ENCODE peak calls at places on chromosomes 1 and 21, in seven cellular contexts. One of them, this sample, is unnamed.

GRCh38 chr1:152167835-152168534 is 9.0 kb upstream of the RPTN start:
- DNase-seq in upper lobe of right lung: no peak
- DNase-seq in thoracic aorta: no peak
- DNase-seq in endothelial cell of umbilical vein: no peak
- DNase-seq in cardiac muscle cell: peak; percentile 90
- DNase-seq in IMR-90: peak; percentile 8
- DNase-seq in adrenal gland: peak; percentile 26
- DNase-seq in this sample: no peak

GRCh38 chr21:14120091-14120734 is 90.5 kb downstream of the LIPI start:
- DNase-seq in thoracic aorta: no peak
- DNase-seq in adrenal gland: no peak
- DNase-seq in cardiac muscle cell: no peak
- DNase-seq in upper lobe of right lung: no peak
- DNase-seq in endothelial cell of umbilical vein: no peak
- DNase-seq in IMR-90: peak; percentile 8
- DNase-seq in this sample: no peak

GRCh38 chr1:116472431-116472961 is 98.3 kb downstream of the CD58 start:
- DNase-seq in cardiac muscle cell: peak; percentile 36
- DNase-seq in endothelial cell of umbilical vein: peak; percentile 55
- DNase-seq in adrenal gland: no peak
- DNase-seq in IMR-90: peak; percentile 24
- DNase-seq in thoracic aorta: no peak
- DNase-seq in upper lobe of right lung: no peak
- DNase-seq in this sample: no peak

GRCh38 chr1:167805041-167805556 is 83.3 kb downstream of the MPZL1 start:
- DNase-seq in upper lobe of right lung: no peak
- DNase-seq in cardiac muscle cell: no peak
- DNase-seq in IMR-90: no peak
- DNase-seq in endothelial cell of umbilical vein: no peak
- DNase-seq in thoracic aorta: no peak
- DNase-seq in adrenal gland: no peak
- DNase-seq in this sample: no peak

GRCh38 chr1:185350027-185350442 is 33.0 kb upstream of the IVNS1ABP start:
- DNase-seq in IMR-90: no peak
- DNase-seq in adrenal gland: no peak
- DNase-seq in thoracic aorta: no peak
- DNase-seq in cardiac muscle cell: no peak
- DNase-seq in endothelial cell of umbilical vein: no peak
- DNase-seq in upper lobe of right lung: no peak
- DNase-seq in this sample: no peak

GRCh38 chr1:40530735-40531380 is 579 bp upstream of the ZNF684 start:
- DNase-seq in upper lobe of right lung: no peak
- DNase-seq in thoracic aorta: no peak
- DNase-seq in IMR-90: peak; percentile 23
- DNase-seq in endothelial cell of umbilical vein: no peak
- DNase-seq in adrenal gland: no peak
- DNase-seq in cardiac muscle cell: peak; percentile 58
- DNase-seq in this sample: no peak

GRCh38 chr1:155307247-155307740 is 1.4 kb upstream of the FDPS start:
- DNase-seq in cardiac muscle cell: peak; percentile 66
- DNase-seq in IMR-90: peak; percentile 61
- DNase-seq in endothelial cell of umbilical vein: peak; percentile 50
- DNase-seq in adrenal gland: peak; percentile 58
- DNase-seq in upper lobe of right lung: no peak
- DNase-seq in thoracic aorta: no peak
- DNase-seq in this sample: no peak

GRCh38 chr1:82219841-82220240 is 419.1 kb downstream of the ADGRL2 start:
- DNase-seq in endothelial cell of umbilical vein: no peak
- DNase-seq in thoracic aorta: no peak
- DNase-seq in adrenal gland: no peak
- DNase-seq in cardiac muscle cell: no peak
- DNase-seq in upper lobe of right lung: no peak
- DNase-seq in IMR-90: no peak
- DNase-seq in this sample: no peak

GRCh38 chr21:24046816-24047443 is 1560.4 kb downstream of the MRPL39 start:
- DNase-seq in cardiac muscle cell: no peak
- DNase-seq in upper lobe of right lung: no peak
- DNase-seq in adrenal gland: no peak
- DNase-seq in thoracic aorta: no peak
- DNase-seq in endothelial cell of umbilical vein: peak; percentile 49
- DNase-seq in IMR-90: no peak
- DNase-seq in this sample: no peak

GRCh38 chr21:39503138-39503762 is 51.5 kb downstream of the SH3BGR start:
- DNase-seq in upper lobe of right lung: no peak
- DNase-seq in IMR-90: no peak
- DNase-seq in cardiac muscle cell: no peak
- DNase-seq in endothelial cell of umbilical vein: no peak
- DNase-seq in adrenal gland: no peak
- DNase-seq in thoracic aorta: no peak
- DNase-seq in this sample: no peak

GRCh38 chr1:65332821-65333220 is 23.5 kb downstream of the DNAJC6 start:
- DNase-seq in adrenal gland: no peak
- DNase-seq in IMR-90: no peak
- DNase-seq in endothelial cell of umbilical vein: no peak
- DNase-seq in upper lobe of right lung: no peak
- DNase-seq in thoracic aorta: no peak
- DNase-seq in cardiac muscle cell: no peak
- DNase-seq in this sample: no peak

GRCh38 chr1:66346057-66346795 is 187.7 kb upstream of the SGIP1 start:
- DNase-seq in IMR-90: no peak
- DNase-seq in adrenal gland: no peak
- DNase-seq in cardiac muscle cell: no peak
- DNase-seq in thoracic aorta: no peak
- DNase-seq in endothelial cell of umbilical vein: no peak
- DNase-seq in upper lobe of right lung: no peak
- DNase-seq in this sample: no peak

GRCh38 chr1:223731076-223731770 is 18.9 kb downstream of the CAPN2 start:
- DNase-seq in cardiac muscle cell: peak; percentile 86
- DNase-seq in upper lobe of right lung: peak; percentile 87
- DNase-seq in thoracic aorta: peak; percentile 62
- DNase-seq in IMR-90: peak; percentile 78
- DNase-seq in endothelial cell of umbilical vein: peak; percentile 81
- DNase-seq in adrenal gland: peak; percentile 72
- DNase-seq in this sample: peak; percentile 77

GRCh38 chr1:244862354-244862698 is 2.0 kb downstream of the HNRNPU start:
- DNase-seq in upper lobe of right lung: no peak
- DNase-seq in IMR-90: no peak
- DNase-seq in cardiac muscle cell: peak; percentile 15
- DNase-seq in endothelial cell of umbilical vein: no peak
- DNase-seq in thoracic aorta: no peak
- DNase-seq in adrenal gland: no peak
- DNase-seq in this sample: no peak

GRCh38 chr1:17853241-17853640 is 98.1 kb downstream of the ACTL8 start:
- DNase-seq in endothelial cell of umbilical vein: no peak
- DNase-seq in upper lobe of right lung: no peak
- DNase-seq in IMR-90: no peak
- DNase-seq in thoracic aorta: no peak
- DNase-seq in cardiac muscle cell: no peak
- DNase-seq in adrenal gland: no peak
- DNase-seq in this sample: no peak

GRCh38 chr1:78408830-78409229 is 81.9 kb upstream of the PTGFR start:
- DNase-seq in upper lobe of right lung: no peak
- DNase-seq in adrenal gland: no peak
- DNase-seq in IMR-90: peak; percentile 30
- DNase-seq in thoracic aorta: no peak
- DNase-seq in cardiac muscle cell: no peak
- DNase-seq in endothelial cell of umbilical vein: no peak
- DNase-seq in this sample: no peak

GRCh38 chr1:53075761-53076163 is 13.7 kb downstream of the PODN start:
- DNase-seq in cardiac muscle cell: no peak
- DNase-seq in thoracic aorta: no peak
- DNase-seq in IMR-90: no peak
- DNase-seq in adrenal gland: no peak
- DNase-seq in endothelial cell of umbilical vein: no peak
- DNase-seq in upper lobe of right lung: peak; percentile 60
- DNase-seq in this sample: no peak

GRCh38 chr1:226862900-226863299 is 7.5 kb upstream of the PSEN2 start:
- DNase-seq in endothelial cell of umbilical vein: no peak
- DNase-seq in cardiac muscle cell: peak; percentile 69
- DNase-seq in adrenal gland: no peak
- DNase-seq in IMR-90: peak; percentile 73
- DNase-seq in upper lobe of right lung: no peak
- DNase-seq in thoracic aorta: no peak
- DNase-seq in this sample: no peak

GRCh38 chr1:214404571-214405213 is 123.7 kb downstream of the SMYD2 start:
- DNase-seq in adrenal gland: no peak
- DNase-seq in cardiac muscle cell: peak; percentile 30
- DNase-seq in upper lobe of right lung: no peak
- DNase-seq in IMR-90: peak; percentile 75
- DNase-seq in thoracic aorta: no peak
- DNase-seq in endothelial cell of umbilical vein: peak; percentile 90
- DNase-seq in this sample: no peak

GRCh38 chr1:185376288-185376687 is 59.2 kb upstream of the IVNS1ABP start:
- DNase-seq in endothelial cell of umbilical vein: no peak
- DNase-seq in cardiac muscle cell: no peak
- DNase-seq in adrenal gland: no peak
- DNase-seq in upper lobe of right lung: no peak
- DNase-seq in thoracic aorta: no peak
- DNase-seq in IMR-90: no peak
- DNase-seq in this sample: no peak

GRCh38 chr1:2495546-2495945 is 19.5 kb downstream of the PLCH2 start:
- DNase-seq in thoracic aorta: no peak
- DNase-seq in cardiac muscle cell: no peak
- DNase-seq in upper lobe of right lung: no peak
- DNase-seq in endothelial cell of umbilical vein: no peak
- DNase-seq in adrenal gland: no peak
- DNase-seq in IMR-90: no peak
- DNase-seq in this sample: no peak

GRCh38 chr1:32702599-32703478 is at the start of gene SYNC:
- DNase-seq in cardiac muscle cell: peak; percentile 72
- DNase-seq in thoracic aorta: peak; percentile 38
- DNase-seq in adrenal gland: no peak
- DNase-seq in endothelial cell of umbilical vein: no peak
- DNase-seq in upper lobe of right lung: peak; percentile 88
- DNase-seq in IMR-90: peak; percentile 78
- DNase-seq in this sample: peak; percentile 77

GRCh38 chr1:11929849-11930248 is 3.6 kb upstream of the KIAA2013 start:
- DNase-seq in IMR-90: peak; percentile 71
- DNase-seq in endothelial cell of umbilical vein: peak; percentile 38
- DNase-seq in adrenal gland: peak; percentile 58
- DNase-seq in cardiac muscle cell: peak; percentile 89
- DNase-seq in upper lobe of right lung: no peak
- DNase-seq in thoracic aorta: peak; percentile 42
- DNase-seq in this sample: peak; percentile 76

GRCh38 chr1:1063945-1064831 is 9.9 kb downstream of the RNF223 start:
- DNase-seq in thoracic aorta: no peak
- DNase-seq in IMR-90: peak; percentile 94
- DNase-seq in adrenal gland: peak; percentile 48
- DNase-seq in upper lobe of right lung: peak; percentile 84
- DNase-seq in cardiac muscle cell: peak; percentile 78
- DNase-seq in endothelial cell of umbilical vein: peak; percentile 82
- DNase-seq in this sample: peak; percentile 35

GRCh38 chr1:178953538-178954207 is 72.0 kb upstream of the FAM20B start:
- DNase-seq in upper lobe of right lung: no peak
- DNase-seq in IMR-90: no peak
- DNase-seq in adrenal gland: no peak
- DNase-seq in thoracic aorta: no peak
- DNase-seq in endothelial cell of umbilical vein: no peak
- DNase-seq in cardiac muscle cell: no peak
- DNase-seq in this sample: no peak

GRCh38 chr21:28587748-28588147 is 404.9 kb downstream of the LTN1 start:
- DNase-seq in adrenal gland: no peak
- DNase-seq in IMR-90: peak; percentile 24
- DNase-seq in endothelial cell of umbilical vein: no peak
- DNase-seq in cardiac muscle cell: no peak
- DNase-seq in upper lobe of right lung: no peak
- DNase-seq in thoracic aorta: no peak
- DNase-seq in this sample: no peak

GRCh38 chr1:230122361-230123279 is 55.6 kb downstream of the GALNT2 start:
- DNase-seq in adrenal gland: no peak
- DNase-seq in upper lobe of right lung: no peak
- DNase-seq in endothelial cell of umbilical vein: no peak
- DNase-seq in thoracic aorta: no peak
- DNase-seq in cardiac muscle cell: no peak
- DNase-seq in IMR-90: no peak
- DNase-seq in this sample: no peak
- H3K4me1 ChIP-seq in adrenal gland: peaks cover 14% of the 10 kb centered on the region
- H3K4me1 ChIP-seq in upper lobe of right lung: peaks cover 7% of the 10 kb centered on the region
- H3K4me1 ChIP-seq in endothelial cell of umbilical vein: no peaks in the 10 kb centered on the region
- H3K4me1 ChIP-seq in thoracic aorta: peaks cover 24% of the 10 kb centered on the region
- H3K4me1 ChIP-seq in cardiac muscle cell: peaks cover 51% of the 10 kb centered on the region
- H3K4me1 ChIP-seq in IMR-90: peaks cover 26% of the 10 kb centered on the region
- H3K4me1 ChIP-seq in this sample: peaks cover 5% of the 10 kb centered on the region

DNA sequence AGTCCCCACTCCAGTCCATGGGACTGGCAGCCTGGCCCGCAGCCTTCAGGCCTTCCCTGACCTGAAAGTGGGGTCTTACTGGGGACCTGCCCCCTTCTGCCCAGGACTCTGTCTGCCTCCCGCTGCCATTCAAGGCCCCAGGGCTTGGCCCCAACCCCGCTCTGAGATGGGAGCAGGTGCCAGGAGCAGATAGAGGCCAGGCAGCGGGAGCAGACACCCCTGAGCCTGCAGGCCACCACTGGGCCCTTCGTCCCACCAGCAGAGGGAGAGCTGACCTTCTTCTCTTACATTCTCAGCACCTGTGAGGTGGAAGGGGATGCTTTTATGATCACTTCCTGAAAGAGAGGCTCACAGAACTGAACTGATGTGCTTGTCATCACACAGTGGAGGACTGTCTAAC is 62.2 kb upstream of the TINAGL1 start:
- DNase-seq in IMR-90: no peak
- DNase-seq in adrenal gland: no peak
- DNase-seq in upper lobe of right lung: no peak
- DNase-seq in thoracic aorta: no peak
- DNase-seq in endothelial cell of umbilical vein: no peak
- DNase-seq in cardiac muscle cell: no peak
- DNase-seq in this sample: no peak
- TF ChIP-seq CTCF in IMR-90: no peak
- TF ChIP-seq CTCF in adrenal gland: no peak
- TF ChIP-seq CTCF in upper lobe of right lung: no peak
- TF ChIP-seq CTCF in thoracic aorta: no peak
- TF ChIP-seq CTCF in endothelial cell of umbilical vein: no peak
- TF ChIP-seq CTCF in cardiac muscle cell: no peak
- TF ChIP-seq CTCF in this sample: no peak

DNA sequence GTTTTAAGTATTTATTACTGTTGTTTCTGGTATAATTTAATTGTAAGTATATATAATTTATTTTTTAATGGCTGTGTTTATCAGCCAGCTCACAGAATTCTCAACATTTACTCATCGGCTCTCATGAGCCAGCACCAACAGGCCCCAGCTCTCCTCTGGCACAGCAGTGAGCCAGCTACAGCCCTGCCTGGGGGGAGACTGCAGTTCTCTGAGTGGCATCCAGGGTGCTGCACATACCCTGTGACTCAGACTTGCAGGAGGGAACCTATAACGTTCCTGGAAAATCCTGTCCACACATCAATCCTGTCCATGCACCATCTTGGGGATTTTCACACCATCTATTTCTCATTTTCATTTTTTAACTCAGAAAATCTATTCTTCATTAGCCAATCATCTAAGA is 36.5 kb downstream of the FHAD1 start:
- DNase-seq in endothelial cell of umbilical vein: no peak
- DNase-seq in thoracic aorta: no peak
- DNase-seq in IMR-90: peak; percentile 59
- DNase-seq in adrenal gland: peak; percentile 69
- DNase-seq in cardiac muscle cell: no peak
- DNase-seq in upper lobe of right lung: no peak
- DNase-seq in this sample: peak; percentile 30
- H3K4me3 ChIP-seq in endothelial cell of umbilical vein: no peak overlapping the region
- H3K4me3 ChIP-seq in thoracic aorta: no peak overlapping the region
- H3K4me3 ChIP-seq in IMR-90: no peak overlapping the region
- H3K4me3 ChIP-seq in adrenal gland: no peak overlapping the region
- H3K4me3 ChIP-seq in cardiac muscle cell: no peak overlapping the region
- H3K4me3 ChIP-seq in upper lobe of right lung: no peak overlapping the region
- H3K4me3 ChIP-seq in this sample: no peak overlapping the region

GRCh38 chr1:110927484-110928075 is 36.1 kb downstream of the LRIF1 start:
- DNase-seq in cardiac muscle cell: no peak
- DNase-seq in IMR-90: peak; percentile 1
- DNase-seq in adrenal gland: no peak
- DNase-seq in thoracic aorta: no peak
- DNase-seq in upper lobe of right lung: no peak
- DNase-seq in endothelial cell of umbilical vein: no peak
- DNase-seq in this sample: no peak

GRCh38 chr1:110928904-110929303 is 34.8 kb downstream of the LRIF1 start:
- DNase-seq in upper lobe of right lung: no peak
- DNase-seq in endothelial cell of umbilical vein: no peak
- DNase-seq in IMR-90: no peak
- DNase-seq in cardiac muscle cell: no peak
- DNase-seq in adrenal gland: no peak
- DNase-seq in thoracic aorta: no peak
- DNase-seq in this sample: no peak
- H3K4me1 ChIP-seq in upper lobe of right lung: no peaks in the 10 kb centered on the region
- H3K4me1 ChIP-seq in endothelial cell of umbilical vein: no peaks in the 10 kb centered on the region
- H3K4me1 ChIP-seq in IMR-90: no peaks in the 10 kb centered on the region
- H3K4me1 ChIP-seq in cardiac muscle cell: no peaks in the 10 kb centered on the region
- H3K4me1 ChIP-seq in adrenal gland: no peaks in the 10 kb centered on the region
- H3K4me1 ChIP-seq in thoracic aorta: no peaks in the 10 kb centered on the region
- H3K4me1 ChIP-seq in this sample: no peaks in the 10 kb centered on the region

This sample was measured in heart right ventricle.